ENCODE peak calls at places on chromosomes 7 and 10, in six cellular contexts. S is keratinocyte; O is iPS-NIHi11; B is NCI-H1694; U is body of pancreas; V is activated CD8-positive, alpha-beta memory T cell treated with anti-CD3 and anti-CD28 coated beads for 24 hours. X is an unnamed sample.
A peak's percentile ranks its signal among the peaks of the same experiment; 100 is the strongest.

GRCh38 chr7:33516634-33517033 is 387.3 kb downstream of the BBS9 start:
- DNase-seq in S (no peak), O (no peak), B (no peak), U (no peak), V (no peak), X (no peak)

GRCh38 chr10:23343591-23344225 is 889 bp downstream of the C10orf67 start:
- DNase-seq in S (no peak), O (peak; percentile 83), B (no peak), U (peak; percentile 48), V (peak; percentile 81), X (no peak)

GRCh38 chr7:818031-818699 is 14.1 kb upstream of the SUN1 start:
- DNase-seq in S (no peak), O (no peak), B (no peak), U (no peak), V (no peak), X (peak; percentile 61)

GRCh38 chr7:116674508-116675173 is 2.6 kb downstream of the MET start:
- DNase-seq in S (no peak), O (no peak), B (no peak), U (no peak), V (no peak), X (no peak)

GRCh38 chr7:8982338-8982994 is 549.1 kb downstream of the NXPH1 start:
- DNase-seq in S (no peak), O (no peak), B (no peak), U (no peak), V (no peak), X (no peak)

GRCh38 chr10:58806970-58807630 is 294.4 kb downstream of the BICC1 start:
- DNase-seq in S (no peak), O (no peak), B (no peak), U (no peak), V (no peak), X (no peak)

GRCh38 chr7:145909956-145910611 is 206.5 kb upstream of the CNTNAP2 start:
- DNase-seq in S (no peak), O (no peak), B (no peak), U (no peak), V (no peak), X (no peak)

GRCh38 chr7:124459101-124460052 is 306.2 kb downstream of the GPR37 start:
- DNase-seq in S (no peak), O (no peak), B (no peak), U (no peak), V (no peak), X (no peak)

GRCh38 chr10:116324951-116325635 is 845 bp downstream of the CCDC172 start:
- DNase-seq in S (no peak), O (peak; percentile 47), B (no peak), U (no peak), V (no peak), X (no peak)

GRCh38 chr10:88042162-88043100 is 179.0 kb downstream of the PTEN start:
- DNase-seq in S (peak; percentile 52), O (peak; percentile 28), B (no peak), U (peak; percentile 49), V (no peak), X (no peak)

GRCh38 chr7:140876519-140877248 is 48.0 kb downstream of the BRAF start:
- DNase-seq in S (no peak), O (no peak), B (no peak), U (no peak), V (no peak), X (no peak)

GRCh38 chr10:62651341-62651740 is 153.2 kb upstream of the ADO start:
- DNase-seq in S (no peak), O (no peak), B (no peak), U (no peak), V (no peak), X (no peak)

GRCh38 chr7:132255898-132256297 is 320.4 kb downstream of the PLXNA4 start:
- DNase-seq in S (no peak), O (no peak), B (peak; percentile 5), U (peak; percentile 31), V (no peak), X (no peak)

GRCh38 chr7:150949971-150950491 is 28.1 kb downstream of the KCNH2 start:
- DNase-seq in S (no peak), O (no peak), B (no peak), U (no peak), V (no peak), X (no peak)

GRCh38 chr7:80681272-80681885 is 42.9 kb downstream of the CD36 start:
- DNase-seq in S (no peak), O (peak; percentile 15), B (peak; percentile 32), U (no peak), V (no peak), X (no peak)

GRCh38 chr10:126844406-126844805 is 60.8 kb upstream of the DOCK1 start:
- DNase-seq in S (no peak), O (no peak), B (no peak), U (no peak), V (no peak), X (no peak)

GRCh38 chr10:70232155-70232858 is 922 bp downstream of the PPA1 start:
- DNase-seq in S (no peak), O (peak; percentile 26), B (no peak), U (peak; percentile 75), V (peak; percentile 82), X (peak; percentile 54)

GRCh38 chr10:3665316-3665908 is 119.6 kb downstream of the KLF6 start:
- DNase-seq in S (no peak), O (no peak), B (no peak), U (no peak), V (no peak), X (no peak)

GRCh38 chr7:146359181-146359580 is 242.6 kb downstream of the CNTNAP2 start:
- DNase-seq in S (no peak), O (no peak), B (no peak), U (no peak), V (no peak), X (no peak)

GRCh38 chr10:28722065-28722803 is 44.9 kb downstream of the BAMBI start:
- DNase-seq in S (no peak), O (peak; percentile 64), B (no peak), U (peak; percentile 19), V (peak; percentile 56), X (no peak)

GRCh38 chr10:47257396-47258120 is 42.4 kb upstream of the GDF10 start:
- DNase-seq in S (no peak), O (no peak), B (no peak), U (no peak), V (peak; percentile 56), X (no peak)

GRCh38 chr10:13160934-13161266 is 458 bp upstream of the MCM10 start:
- DNase-seq in S (no peak), O (no peak), B (no peak), U (no peak), V (no peak), X (peak; percentile 4)

GRCh38 chr10:78905940-78906308 is 162.8 kb upstream of the ZMIZ1 start:
- DNase-seq in S (no peak), O (peak; percentile 61), B (no peak), U (peak; percentile 5), V (peak; percentile 28), X (no peak)

GRCh38 chr10:127492607-127493250 is 56.4 kb upstream of the NPS start:
- DNase-seq in S (no peak), O (peak; percentile 48), B (no peak), U (no peak), V (no peak), X (peak; percentile 9)

GRCh38 chr10:29522038-29522855 is 112.5 kb downstream of the SVIL start:
- DNase-seq in S (no peak), O (no peak), B (no peak), U (no peak), V (no peak), X (no peak)

GRCh38 chr7:135441791-135442190 is 68.1 kb downstream of the CNOT4 start:
- DNase-seq in S (no peak), O (no peak), B (no peak), U (no peak), V (no peak), X (peak; percentile 6)

GRCh38 chr7:124106575-124106974 is 73.7 kb upstream of the TMEM229A start:
- DNase-seq in S (no peak), O (no peak), B (no peak), U (no peak), V (no peak), X (no peak)

GRCh38 chr7:48832303-48832845 is 92.0 kb upstream of the CDC14C start:
- DNase-seq in S (no peak), O (no peak), B (no peak), U (no peak), V (no peak), X (no peak)

GRCh38 chr10:45008524-45009161 is 7.9 kb downstream of the ZNF22 start:
- DNase-seq in S (peak; percentile 62), O (peak; percentile 77), B (peak; percentile 53), U (no peak), V (no peak), X (peak; percentile 31)

GRCh38 chr10:62437696-62438095 is 63.5 kb downstream of the ZNF365 start:
- DNase-seq in S (no peak), O (peak; percentile 59), B (peak; percentile 51), U (no peak), V (no peak), X (peak; percentile 31)

GRCh38 chr10:131869344-131869743 is 31.5 kb upstream of the PPP2R2D start:
- DNase-seq in S (no peak), O (no peak), B (no peak), U (no peak), V (no peak), X (no peak)

GRCh38 chr7:36300696-36301350 is 88.8 kb upstream of the ANLN start:
- DNase-seq in S (no peak), O (no peak), B (no peak), U (no peak), V (no peak), X (no peak)